ENCODE peak calls at places on chromosomes 11 and 22, in nine cellular contexts. One of them, this sample, is unnamed.
A peak's percentile ranks its signal among the peaks of the same experiment; 100 is the strongest.

GRCh38 chr11:18775492-18776292 is 15.9 kb downstream of the PTPN5 start:
- DNase-seq in stomach: peak; percentile 70
- DNase-seq in transverse colon: peak; percentile 76
- DNase-seq in endothelial cell of umbilical vein: peak; percentile 41
- DNase-seq in breast epithelium: no peak
- DNase-seq in suprapubic skin: no peak
- DNase-seq in spleen: no peak
- DNase-seq in HCT116: peak; percentile 64
- DNase-seq in prostate gland: peak; percentile 57
- DNase-seq in this sample: no peak

GRCh38 chr11:75142714-75143419 is 8.0 kb upstream of the SLCO2B1 start:
- DNase-seq in prostate gland: no peak
- DNase-seq in stomach: peak; percentile 44
- DNase-seq in spleen: peak; percentile 87
- DNase-seq in breast epithelium: peak; percentile 35
- DNase-seq in HCT116: peak; percentile 84
- DNase-seq in suprapubic skin: peak; percentile 73
- DNase-seq in endothelial cell of umbilical vein: peak; percentile 90
- DNase-seq in transverse colon: peak; percentile 70
- DNase-seq in this sample: peak; percentile 88

GRCh38 chr11:29782447-29782846 is 234.4 kb downstream of the KCNA4 start:
- DNase-seq in prostate gland: no peak
- DNase-seq in stomach: no peak
- DNase-seq in HCT116: no peak
- DNase-seq in suprapubic skin: no peak
- DNase-seq in transverse colon: no peak
- DNase-seq in spleen: no peak
- DNase-seq in breast epithelium: no peak
- DNase-seq in endothelial cell of umbilical vein: no peak
- DNase-seq in this sample: no peak

GRCh38 chr11:102253018-102253775 is 64.1 kb upstream of the BIRC3 start:
- DNase-seq in HCT116: no peak
- DNase-seq in transverse colon: peak; percentile 27
- DNase-seq in spleen: no peak
- DNase-seq in endothelial cell of umbilical vein: no peak
- DNase-seq in prostate gland: no peak
- DNase-seq in suprapubic skin: no peak
- DNase-seq in stomach: no peak
- DNase-seq in breast epithelium: no peak
- DNase-seq in this sample: no peak

GRCh38 chr22:41362615-41363014 is 19.1 kb upstream of the TEF start:
- DNase-seq in breast epithelium: no peak
- DNase-seq in transverse colon: no peak
- DNase-seq in prostate gland: no peak
- DNase-seq in HCT116: no peak
- DNase-seq in stomach: no peak
- DNase-seq in spleen: no peak
- DNase-seq in suprapubic skin: no peak
- DNase-seq in endothelial cell of umbilical vein: no peak
- DNase-seq in this sample: no peak

GRCh38 chr11:24496371-24496727 is 504 bp upstream of the LUZP2 start:
- DNase-seq in endothelial cell of umbilical vein: no peak
- DNase-seq in breast epithelium: no peak
- DNase-seq in stomach: no peak
- DNase-seq in suprapubic skin: no peak
- DNase-seq in prostate gland: no peak
- DNase-seq in spleen: no peak
- DNase-seq in transverse colon: no peak
- DNase-seq in HCT116: no peak
- DNase-seq in this sample: no peak

GRCh38 chr22:22060200-22061084 is 77.9 kb upstream of the TOP3B start:
- DNase-seq in spleen: peak; percentile 95
- DNase-seq in prostate gland: no peak
- DNase-seq in stomach: no peak
- DNase-seq in endothelial cell of umbilical vein: peak; percentile 20
- DNase-seq in suprapubic skin: no peak
- DNase-seq in transverse colon: peak; percentile 44
- DNase-seq in breast epithelium: no peak
- DNase-seq in HCT116: peak; percentile 22
- DNase-seq in this sample: peak; percentile 68

GRCh38 chr22:17492247-17492646 is 71.1 kb upstream of the SLC25A18 start:
- DNase-seq in breast epithelium: no peak
- DNase-seq in prostate gland: no peak
- DNase-seq in spleen: no peak
- DNase-seq in endothelial cell of umbilical vein: no peak
- DNase-seq in stomach: no peak
- DNase-seq in suprapubic skin: no peak
- DNase-seq in HCT116: no peak
- DNase-seq in transverse colon: no peak
- DNase-seq in this sample: no peak

GRCh38 chr11:19466314-19466713 is 225.6 kb upstream of the E2F8 start:
- DNase-seq in prostate gland: no peak
- DNase-seq in transverse colon: no peak
- DNase-seq in suprapubic skin: no peak
- DNase-seq in breast epithelium: no peak
- DNase-seq in spleen: no peak
- DNase-seq in HCT116: no peak
- DNase-seq in stomach: no peak
- DNase-seq in endothelial cell of umbilical vein: no peak
- DNase-seq in this sample: no peak

GRCh38 chr22:47095395-47096122 is 333.1 kb downstream of the TBC1D22A start:
- DNase-seq in prostate gland: no peak
- DNase-seq in HCT116: no peak
- DNase-seq in stomach: no peak
- DNase-seq in breast epithelium: no peak
- DNase-seq in spleen: no peak
- DNase-seq in suprapubic skin: no peak
- DNase-seq in transverse colon: no peak
- DNase-seq in endothelial cell of umbilical vein: no peak
- DNase-seq in this sample: no peak

GRCh38 chr11:35274909-35275807 is 136.2 kb downstream of the CD44 start:
- DNase-seq in transverse colon: peak; percentile 57
- DNase-seq in endothelial cell of umbilical vein: no peak
- DNase-seq in breast epithelium: peak; percentile 82
- DNase-seq in stomach: peak; percentile 89
- DNase-seq in suprapubic skin: peak; percentile 77
- DNase-seq in spleen: no peak
- DNase-seq in HCT116: no peak
- DNase-seq in prostate gland: peak; percentile 88
- DNase-seq in this sample: peak; percentile 70

GRCh38 chr11:83122050-83122449 is 34.9 kb upstream of the PCF11 start:
- DNase-seq in prostate gland: no peak
- DNase-seq in endothelial cell of umbilical vein: no peak
- DNase-seq in suprapubic skin: no peak
- DNase-seq in breast epithelium: no peak
- DNase-seq in spleen: no peak
- DNase-seq in HCT116: no peak
- DNase-seq in stomach: no peak
- DNase-seq in transverse colon: no peak
- DNase-seq in this sample: no peak

GRCh38 chr11:79173615-79174014 is 267.2 kb downstream of the TENM4 start:
- DNase-seq in HCT116: no peak
- DNase-seq in stomach: no peak
- DNase-seq in prostate gland: no peak
- DNase-seq in transverse colon: no peak
- DNase-seq in suprapubic skin: no peak
- DNase-seq in breast epithelium: no peak
- DNase-seq in endothelial cell of umbilical vein: no peak
- DNase-seq in spleen: no peak
- DNase-seq in this sample: no peak

GRCh38 chr11:56932572-56933235 is 56.0 kb upstream of the OR5AK2 start:
- DNase-seq in breast epithelium: no peak
- DNase-seq in prostate gland: peak; percentile 19
- DNase-seq in endothelial cell of umbilical vein: no peak
- DNase-seq in transverse colon: no peak
- DNase-seq in stomach: no peak
- DNase-seq in HCT116: peak; percentile 63
- DNase-seq in suprapubic skin: no peak
- DNase-seq in spleen: no peak
- DNase-seq in this sample: no peak

GRCh38 chr11:56740886-56741285 is 7.6 kb downstream of the OR9G4 start:
- DNase-seq in breast epithelium: no peak
- DNase-seq in endothelial cell of umbilical vein: no peak
- DNase-seq in suprapubic skin: no peak
- DNase-seq in spleen: no peak
- DNase-seq in transverse colon: no peak
- DNase-seq in HCT116: no peak
- DNase-seq in prostate gland: no peak
- DNase-seq in stomach: no peak
- DNase-seq in this sample: no peak

GRCh38 chr11:2146051-2146450 is 6.9 kb upstream of the IGF2 start:
- DNase-seq in stomach: no peak
- DNase-seq in spleen: no peak
- DNase-seq in HCT116: no peak
- DNase-seq in suprapubic skin: no peak
- DNase-seq in breast epithelium: no peak
- DNase-seq in prostate gland: no peak
- DNase-seq in endothelial cell of umbilical vein: no peak
- DNase-seq in transverse colon: no peak
- DNase-seq in this sample: no peak

GRCh38 chr11:2144549-2145220 is 5.5 kb upstream of the IGF2 start:
- DNase-seq in endothelial cell of umbilical vein: no peak
- DNase-seq in prostate gland: no peak
- DNase-seq in breast epithelium: no peak
- DNase-seq in transverse colon: no peak
- DNase-seq in HCT116: no peak
- DNase-seq in spleen: no peak
- DNase-seq in suprapubic skin: no peak
- DNase-seq in stomach: no peak
- DNase-seq in this sample: no peak

GRCh38 chr11:2148253-2149000 is 9.2 kb upstream of the IGF2 start:
- DNase-seq in HCT116: no peak
- DNase-seq in endothelial cell of umbilical vein: no peak
- DNase-seq in stomach: no peak
- DNase-seq in transverse colon: no peak
- DNase-seq in prostate gland: no peak
- DNase-seq in suprapubic skin: no peak
- DNase-seq in breast epithelium: no peak
- DNase-seq in spleen: no peak
- DNase-seq in this sample: no peak

GRCh38 chr11:2149471-2150205 is 10.4 kb upstream of the IGF2 start:
- DNase-seq in breast epithelium: no peak
- DNase-seq in endothelial cell of umbilical vein: no peak
- DNase-seq in HCT116: no peak
- DNase-seq in suprapubic skin: no peak
- DNase-seq in stomach: no peak
- DNase-seq in spleen: no peak
- DNase-seq in transverse colon: no peak
- DNase-seq in prostate gland: no peak
- DNase-seq in this sample: no peak

DNA sequence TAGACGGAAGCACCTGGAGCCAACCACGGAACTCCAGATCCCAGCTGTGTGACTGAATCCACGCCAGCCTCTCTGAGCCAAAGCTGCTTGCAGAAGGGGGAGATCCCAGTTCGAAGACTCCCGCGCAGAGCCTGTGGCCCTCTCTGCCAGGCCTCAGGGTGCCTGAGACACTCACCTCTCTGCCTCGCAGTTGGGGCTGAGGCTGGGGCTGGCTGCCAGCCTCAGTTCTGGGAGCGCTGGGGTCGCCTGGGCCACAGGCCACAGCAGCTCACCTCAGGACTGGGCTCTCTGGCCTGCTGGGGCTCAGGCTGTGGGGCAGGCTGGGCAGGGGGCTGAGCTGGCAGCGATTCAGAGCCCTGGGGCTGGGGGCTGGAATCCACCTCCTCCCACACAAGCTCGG is 8.2 kb upstream of the IGF2 start:
- DNase-seq in HCT116: no peak
- DNase-seq in stomach: no peak
- DNase-seq in suprapubic skin: no peak
- DNase-seq in spleen: no peak
- DNase-seq in transverse colon: no peak
- DNase-seq in breast epithelium: no peak
- DNase-seq in endothelial cell of umbilical vein: no peak
- DNase-seq in prostate gland: no peak
- DNase-seq in this sample: no peak
- H3K4me1 ChIP-seq in HCT116: peaks cover 11% of the 10 kb centered on the region
- H3K4me1 ChIP-seq in stomach: peaks cover 19% of the 10 kb centered on the region
- H3K4me1 ChIP-seq in suprapubic skin: peaks cover 17% of the 10 kb centered on the region
- H3K4me1 ChIP-seq in spleen: peaks cover 33% of the 10 kb centered on the region
- H3K4me1 ChIP-seq in transverse colon: peaks cover 11% of the 10 kb centered on the region
- H3K4me1 ChIP-seq in breast epithelium: peaks cover 3% of the 10 kb centered on the region
- H3K4me1 ChIP-seq in endothelial cell of umbilical vein: no peaks in the 10 kb centered on the region
- H3K4me1 ChIP-seq in prostate gland: no peaks in the 10 kb centered on the region
- H3K4me1 ChIP-seq in this sample: peaks cover 16% of the 10 kb centered on the region

DNA sequence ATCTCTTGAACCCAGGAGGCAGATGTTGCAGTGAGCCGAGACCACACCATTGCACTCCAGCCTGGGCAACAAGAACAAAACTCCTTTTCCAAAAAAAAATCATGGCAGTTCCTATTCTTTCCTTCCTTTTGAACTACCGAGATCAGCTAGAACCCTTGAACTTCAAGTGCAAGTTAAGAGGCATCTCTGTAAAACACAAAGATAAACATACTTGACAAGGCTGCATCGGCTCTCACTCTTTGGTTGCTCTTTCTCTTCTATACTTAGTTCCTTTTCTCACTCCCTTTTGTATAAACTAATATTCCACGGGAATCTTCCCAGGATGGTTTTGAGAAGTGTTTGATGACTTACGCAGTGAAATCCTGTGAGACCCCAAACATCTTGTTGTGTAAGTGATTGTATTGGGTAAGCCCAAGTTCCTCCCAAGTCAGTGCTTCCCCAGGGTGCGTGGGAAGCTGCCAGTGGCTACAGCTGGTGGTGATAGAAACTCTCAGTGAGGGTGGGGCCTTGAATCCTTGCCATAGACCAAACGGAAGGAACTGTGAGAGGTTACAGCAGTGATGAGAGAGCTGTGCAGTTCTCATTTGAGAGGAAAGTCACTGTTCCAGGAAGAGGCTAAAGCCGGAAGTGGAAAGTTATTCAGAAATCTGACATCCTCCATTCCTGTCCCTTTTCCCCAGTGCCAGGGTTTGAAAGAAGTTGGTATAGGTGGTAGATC is 24.1 kb upstream of the CDC42EP2 start:
- DNase-seq in stomach: peak; percentile 77
- DNase-seq in transverse colon: peak; percentile 84
- DNase-seq in spleen: peak; percentile 87
- DNase-seq in endothelial cell of umbilical vein: peak; percentile 87
- DNase-seq in breast epithelium: peak; percentile 60
- DNase-seq in HCT116: no peak
- DNase-seq in suprapubic skin: peak; percentile 97
- DNase-seq in prostate gland: no peak
- DNase-seq in this sample: peak; percentile 99
- TF ChIP-seq POLR2AphosphoS5 in stomach: peak; percentile 80
- TF ChIP-seq POLR2AphosphoS5 in transverse colon: peak; percentile 63
- TF ChIP-seq POLR2AphosphoS5 in spleen: peak; percentile 91
- TF ChIP-seq POLR2AphosphoS5 in endothelial cell of umbilical vein: peak; percentile 71
- TF ChIP-seq POLR2AphosphoS5 in breast epithelium: peak; percentile 52
- TF ChIP-seq POLR2AphosphoS5 in HCT116: no peak
- TF ChIP-seq POLR2AphosphoS5 in suprapubic skin: no peak
- TF ChIP-seq POLR2AphosphoS5 in prostate gland: no peak
- TF ChIP-seq POLR2AphosphoS5 in this sample: peak; percentile 87

GRCh38 chr11:134474070-134474860 is 62.2 kb upstream of the B3GAT1 start:
- DNase-seq in breast epithelium: no peak
- DNase-seq in suprapubic skin: no peak
- DNase-seq in transverse colon: no peak
- DNase-seq in spleen: no peak
- DNase-seq in prostate gland: no peak
- DNase-seq in HCT116: no peak
- DNase-seq in endothelial cell of umbilical vein: no peak
- DNase-seq in stomach: peak; percentile 68
- DNase-seq in this sample: no peak
- H3K4me1 ChIP-seq in breast epithelium: no peaks in the 10 kb centered on the region
- H3K4me1 ChIP-seq in suprapubic skin: no peaks in the 10 kb centered on the region
- H3K4me1 ChIP-seq in transverse colon: no peaks in the 10 kb centered on the region
- H3K4me1 ChIP-seq in spleen: no peaks in the 10 kb centered on the region
- H3K4me1 ChIP-seq in prostate gland: no peaks in the 10 kb centered on the region
- H3K4me1 ChIP-seq in HCT116: no peaks in the 10 kb centered on the region
- H3K4me1 ChIP-seq in endothelial cell of umbilical vein: no peaks in the 10 kb centered on the region
- H3K4me1 ChIP-seq in stomach: peaks cover 5% of the 10 kb centered on the region
- H3K4me1 ChIP-seq in this sample: no peaks in the 10 kb centered on the region

GRCh38 chr11:2462986-2463765 is 18.4 kb downstream of the KCNQ1 start:
- DNase-seq in prostate gland: peak; percentile 23
- DNase-seq in suprapubic skin: no peak
- DNase-seq in HCT116: peak; percentile 45
- DNase-seq in spleen: peak; percentile 90
- DNase-seq in transverse colon: peak; percentile 87
- DNase-seq in endothelial cell of umbilical vein: no peak
- DNase-seq in breast epithelium: no peak
- DNase-seq in stomach: peak; percentile 96
- DNase-seq in this sample: peak; percentile 59
- TF ChIP-seq POLR2AphosphoS5 in prostate gland: no peak
- TF ChIP-seq POLR2AphosphoS5 in suprapubic skin: no peak
- TF ChIP-seq POLR2AphosphoS5 in HCT116: no peak
- TF ChIP-seq POLR2AphosphoS5 in spleen: no peak
- TF ChIP-seq POLR2AphosphoS5 in transverse colon: no peak
- TF ChIP-seq POLR2AphosphoS5 in endothelial cell of umbilical vein: no peak
- TF ChIP-seq POLR2AphosphoS5 in breast epithelium: no peak
- TF ChIP-seq POLR2AphosphoS5 in stomach: no peak
- TF ChIP-seq POLR2AphosphoS5 in this sample: no peak

This sample was measured in sigmoid colon.